ENCODE peak calls at places on chromosomes 5 and 9, in ten cellular contexts. G is T1000; Q is naive thymus-derived CD4-positive, alpha-beta T cell; S is left ventricle myocardium superior; R is stimulated activated CD8-positive, alpha-beta memory T cell treated with anti-CD3 and anti-CD28 coated beads, Interleukin-15, amount 100 ng/mL, for 1 hour; D is fibroblast of pulmonary artery; Z is activated T-cell treated with anti-CD3 and anti-CD28 coated beads, Interleukin-2, amount 50 U/mL, for 1 hour; B is ovary; Y is anterior cingulate cortex; K is kidney tubule cell. F is an unnamed sample.

GRCh38 chr5:169244812-169245211 is 56.1 kb downstream of the SLIT3 start:
- DNase-seq in G (no peak), Q (no peak), S (no peak), R (no peak), D (no peak), Z (no peak), B (no peak), Y (no peak), K (no peak), F (no peak)

GRCh38 chr5:79069488-79070001 is at the start of the genes BHMT2 and DMGDH:
- DNase-seq in G (no peak), Q (no peak), S (peak; percentile 73), R (no peak), D (peak; percentile 25), Z (no peak), B (peak; percentile 69), Y (no peak), K (peak; percentile 76), F (no peak)

GRCh38 chr5:137342764-137343163 is 156.4 kb downstream of the SPOCK1 start:
- DNase-seq in G (no peak), Q (no peak), S (no peak), R (no peak), D (no peak), Z (no peak), B (no peak), Y (no peak), K (peak; percentile 61), F (no peak)

GRCh38 chr9:19513671-19514275 is 105.0 kb downstream of the ACER2 start:
- DNase-seq in G (no peak), Q (no peak), S (no peak), R (no peak), D (peak; percentile 17), Z (no peak), B (no peak), Y (no peak), K (peak; percentile 12), F (no peak)

GRCh38 chr5:157324237-157324636 is 58.3 kb downstream of the CYFIP2 start:
- DNase-seq in G (no peak), Q (no peak), S (no peak), R (no peak), D (no peak), Z (no peak), B (no peak), Y (no peak), K (no peak), F (no peak)

GRCh38 chr5:173714551-173715428 is 98.3 kb upstream of the BOD1 start:
- DNase-seq in G (peak; percentile 27), Q (no peak), S (no peak), R (no peak), D (peak; percentile 71), Z (no peak), B (no peak), Y (no peak), K (peak; percentile 43), F (no peak)

GRCh38 chr5:54988218-54988617 is 2.8 kb upstream of the ESM1 start:
- DNase-seq in G (no peak), Q (no peak), S (no peak), R (no peak), D (no peak), Z (no peak), B (no peak), Y (no peak), K (no peak), F (peak; percentile 58)

GRCh38 chr5:169300468-169301385 is at the start of gene SLIT3:
- DNase-seq in G (peak; percentile 55), Q (no peak), S (peak; percentile 81), R (no peak), D (peak; percentile 75), Z (no peak), B (peak; percentile 66), Y (no peak), K (peak; percentile 73), F (peak; percentile 51)

GRCh38 chr5:16178745-16179372 is 732 bp downstream of the MARCHF11 start:
- DNase-seq in G (peak; percentile 30), Q (no peak), S (peak; percentile 89), R (peak; percentile 0), D (peak; percentile 68), Z (peak; percentile 22), B (peak; percentile 84), Y (peak; percentile 47), K (peak; percentile 76), F (peak; percentile 9)

GRCh38 chr9:94668424-94668916 is 29.2 kb upstream of the FBP1 start:
- DNase-seq in G (no peak), Q (no peak), S (no peak), R (no peak), D (no peak), Z (no peak), B (no peak), Y (no peak), K (peak; percentile 29), F (no peak)

GRCh38 chr9:38233796-38234355 is 158.6 kb upstream of the ALDH1B1 start:
- DNase-seq in G (no peak), Q (no peak), S (no peak), R (no peak), D (no peak), Z (no peak), B (no peak), Y (no peak), K (no peak), F (no peak)

GRCh38 chr5:17277907-17278306 is 60.5 kb downstream of the BASP1 start:
- DNase-seq in G (no peak), Q (no peak), S (no peak), R (no peak), D (no peak), Z (no peak), B (no peak), Y (no peak), K (no peak), F (no peak)

GRCh38 chr5:89418821-89419085 is 535.8 kb upstream of the MEF2C start:
- DNase-seq in G (no peak), Q (no peak), S (no peak), R (no peak), D (no peak), Z (no peak), B (no peak), Y (no peak), K (no peak), F (no peak)

GRCh38 chr9:81801190-81801589 is 111.8 kb upstream of the TLE1 start:
- DNase-seq in G (peak; percentile 16), Q (no peak), S (no peak), R (no peak), D (no peak), Z (no peak), B (no peak), Y (no peak), K (peak; percentile 88), F (no peak)

GRCh38 chr9:107760469-107761242 is 271.1 kb upstream of the KLF4 start:
- DNase-seq in G (no peak), Q (no peak), S (peak; percentile 62), R (no peak), D (no peak), Z (no peak), B (no peak), Y (peak; percentile 11), K (no peak), F (no peak)

GRCh38 chr5:145906401-145906800 is 30.0 kb upstream of the SH3RF2 start:
- DNase-seq in G (no peak), Q (no peak), S (no peak), R (no peak), D (no peak), Z (no peak), B (no peak), Y (no peak), K (no peak), F (no peak)

F was measured in NCI-H2171.